ENCODE peak calls at places on chromosomes 13 and 19, in five cellular contexts. T is fibroblast of lung, C is breast epithelium, S is left ventricle myocardium inferior, O is lower leg skin. Z is an unnamed sample.

GRCh38 chr13:44407891-44408290 is 34.3 kb downstream of the SERP2 start:
- DNase-seq in T (no peak), C (peak), S (no peak), O (no peak), Z (no peak)

GRCh38 chr13:111664060-111664459 is 343.6 kb downstream of the TEX29 start:
- DNase-seq in T (no peak), C (no peak), S (no peak), O (peak), Z (no peak)

GRCh38 chr19:8005534-8006256 is at the start of gene ELAVL1:
- DNase-seq in T (peak), C (peak), S (peak), O (peak), Z (no peak)

GRCh38 chr13:109767023-109767422 is 19.4 kb downstream of the IRS2 start:
- DNase-seq in T (no peak), C (no peak), S (no peak), O (no peak), Z (no peak)

GRCh38 chr13:38630780-38631179 is 56.1 kb upstream of the FREM2 start:
- DNase-seq in T (peak), C (no peak), S (no peak), O (no peak), Z (no peak)

GRCh38 chr13:26785845-26786630 is 25.5 kb upstream of the GPR12 start:
- DNase-seq in T (no peak), C (no peak), S (no peak), O (peak), Z (no peak)

GRCh38 chr13:89783221-89783755 is 1564.2 kb upstream of the MIR17HG start:
- DNase-seq in T (no peak), C (no peak), S (no peak), O (no peak), Z (no peak)

GRCh38 chr13:44197791-44198770 is 175.5 kb upstream of the SERP2 start:
- DNase-seq in T (peak), C (no peak), S (no peak), O (no peak), Z (no peak)

GRCh38 chr13:93714171-93714570 is 487.6 kb downstream of the GPC6 start:
- DNase-seq in T (peak), C (no peak), S (no peak), O (no peak), Z (no peak)

GRCh38 chr13:30968734-30969335 is 36.4 kb downstream of the TEX26 start:
- DNase-seq in T (peak), C (no peak), S (no peak), O (no peak), Z (no peak)

GRCh38 chr13:66665991-66666390 is 564.1 kb downstream of the PCDH9 start:
- DNase-seq in T (peak), C (peak), S (peak), O (no peak), Z (no peak)

GRCh38 chr13:107834268-107834667 is 381.1 kb downstream of the LIG4 start:
- DNase-seq in T (peak), C (no peak), S (no peak), O (no peak), Z (no peak)

GRCh38 chr13:110914293-110915056 is 394 bp downstream of the ANKRD10 start:
- DNase-seq in T (peak), C (peak), S (peak), O (peak), Z (no peak)

GRCh38 chr19:16351133-16351809 is 26.6 kb downstream of the KLF2 start:
- DNase-seq in T (peak), C (no peak), S (no peak), O (no peak), Z (no peak)

GRCh38 chr13:112202266-112202665 is 135.3 kb downstream of the SOX1 start:
- DNase-seq in T (no peak), C (no peak), S (no peak), O (peak), Z (no peak)

GRCh38 chr13:41660426-41660825 is 203.1 kb downstream of the RGCC start:
- DNase-seq in T (no peak), C (no peak), S (no peak), O (no peak), Z (no peak)

GRCh38 chr19:54532528-54532927 is 29.9 kb downstream of the LAIR2 start:
- DNase-seq in T (no peak), C (no peak), S (no peak), O (peak), Z (no peak)

GRCh38 chr19:16113727-16114126 is 2.0 kb downstream of the RAB8A start:
- DNase-seq in T (no peak), C (no peak), S (no peak), O (no peak), Z (no peak)

GRCh38 chr13:39815345-39816111 is 160.1 kb downstream of the COG6 start:
- DNase-seq in T (no peak), C (no peak), S (no peak), O (no peak), Z (no peak)

GRCh38 chr13:50626031-50626643 is 217.4 kb downstream of the DLEU7 start:
- DNase-seq in T (peak), C (no peak), S (no peak), O (no peak), Z (no peak)

GRCh38 chr13:91195789-91196188 is 151.7 kb upstream of the MIR17HG start:
- DNase-seq in T (no peak), C (no peak), S (no peak), O (no peak), Z (no peak)

GRCh38 chr19:36508325-36508724 is 19.0 kb upstream of the ZNF566 start:
- DNase-seq in T (no peak), C (no peak), S (no peak), O (no peak), Z (no peak)

GRCh38 chr19:10105241-10106099 is 692 bp upstream of the PPAN start:
- DNase-seq in T (no peak), C (no peak), S (no peak), O (no peak), Z (no peak)

GRCh38 chr19:2604747-2605329 is 97.7 kb downstream of the GNG7 start:
- DNase-seq in T (no peak), C (no peak), S (no peak), O (no peak), Z (no peak)

GRCh38 chr13:102138635-102139225 is 263.1 kb downstream of the FGF14 start:
- DNase-seq in T (no peak), C (no peak), S (no peak), O (no peak), Z (no peak)

GRCh38 chr13:75366380-75367280 is 115.3 kb downstream of the TBC1D4 start:
- DNase-seq in T (no peak), C (no peak), S (no peak), O (no peak), Z (no peak)

GRCh38 chr13:75368167-75368566 is 113.8 kb downstream of the TBC1D4 start:
- DNase-seq in T (peak), C (no peak), S (no peak), O (no peak), Z (no peak)

GRCh38 chr13:75363371-75363770 is 118.6 kb downstream of the TBC1D4 start:
- DNase-seq in T (no peak), C (no peak), S (no peak), O (no peak), Z (no peak)

GRCh38 chr13:75364131-75364713 is 117.7 kb downstream of the TBC1D4 start:
- DNase-seq in T (no peak), C (no peak), S (no peak), O (no peak), Z (no peak)

DNA sequence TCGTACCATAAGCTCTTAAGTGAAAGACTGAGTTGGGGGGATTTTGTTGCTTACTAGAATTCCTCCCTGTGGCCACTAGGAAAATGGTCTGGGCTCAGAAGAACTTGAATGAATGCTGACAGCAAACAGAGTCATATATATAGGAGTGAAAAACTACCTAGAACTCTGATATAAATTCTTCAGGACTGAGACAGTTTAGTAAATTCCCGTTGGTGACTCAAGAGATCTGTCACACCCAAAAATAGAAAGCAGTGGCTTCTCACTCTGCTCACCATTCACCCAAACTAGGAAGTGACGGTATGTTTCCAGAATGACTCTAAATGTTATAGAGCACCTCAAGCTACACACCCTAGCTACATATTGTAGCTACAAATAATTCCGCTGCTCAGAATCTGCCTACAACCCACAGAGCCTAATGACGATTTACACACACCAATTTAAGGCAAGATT is 116.2 kb downstream of the TBC1D4 start:
- DNase-seq in T (peak), C (no peak), S (no peak), O (no peak), Z (no peak)
- TF ChIP-seq CTCF in T (peak), C (no peak), S (peak), O (no peak), Z (peak)

GRCh38 chr19:27746691-27747380 is 1466.1 kb downstream of the UQCRFS1 start:
- DNase-seq in T (peak), C (peak), S (peak), O (peak), Z (peak)
- H3K4me3 ChIP-seq in T (peak), C (peak), S (peak), O (no peak), Z (no peak)

GRCh38 chr13:95292622-95293021 is 8.6 kb downstream of the ABCC4 start:
- DNase-seq in T (no peak), C (no peak), S (no peak), O (no peak), Z (no peak)

GRCh38 chr13:95288899-95289500 is 12.3 kb downstream of the ABCC4 start:
- DNase-seq in T (peak), C (no peak), S (no peak), O (no peak), Z (no peak)
- TF ChIP-seq CTCF in T (no peak), C (no peak), S (no peak), O (no peak), Z (no peak)

DNA sequence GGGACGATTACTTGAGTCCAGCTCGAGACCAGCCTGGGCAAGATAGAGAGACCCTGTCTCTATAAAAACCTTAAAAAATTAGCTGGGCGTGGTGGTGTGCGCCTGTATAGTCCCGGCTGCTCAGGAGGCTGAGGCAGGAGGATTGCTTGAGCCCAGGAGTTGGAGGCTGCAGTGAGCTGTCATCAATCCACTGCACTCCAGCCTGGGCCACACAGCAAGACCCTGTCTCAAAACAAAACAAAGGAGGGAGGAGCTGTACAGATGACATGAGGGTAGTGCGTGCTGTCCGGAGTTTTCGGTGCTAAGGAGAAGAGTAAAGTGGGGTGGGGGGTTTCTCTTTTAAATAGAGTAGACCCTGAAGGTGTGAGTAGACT is 22.6 kb downstream of the HDGFL2 start:
- DNase-seq in T (no peak), C (no peak), S (no peak), O (no peak), Z (no peak)
- H3K4me3 ChIP-seq in T (no peak), C (no peak), S (no peak), O (no peak), Z (no peak)

GRCh38 chr13:49521216-49521615 is 25.5 kb downstream of the PHF11 start:
- DNase-seq in T (no peak), C (no peak), S (no peak), O (no peak), Z (no peak)

GRCh38 chr13:49512578-49512977 is 16.8 kb downstream of the PHF11 start:
- DNase-seq in T (no peak), C (no peak), S (no peak), O (no peak), Z (no peak)

GRCh38 chr13:49516467-49516866 is 20.7 kb downstream of the PHF11 start:
- DNase-seq in T (no peak), C (no peak), S (no peak), O (no peak), Z (no peak)

DNA sequence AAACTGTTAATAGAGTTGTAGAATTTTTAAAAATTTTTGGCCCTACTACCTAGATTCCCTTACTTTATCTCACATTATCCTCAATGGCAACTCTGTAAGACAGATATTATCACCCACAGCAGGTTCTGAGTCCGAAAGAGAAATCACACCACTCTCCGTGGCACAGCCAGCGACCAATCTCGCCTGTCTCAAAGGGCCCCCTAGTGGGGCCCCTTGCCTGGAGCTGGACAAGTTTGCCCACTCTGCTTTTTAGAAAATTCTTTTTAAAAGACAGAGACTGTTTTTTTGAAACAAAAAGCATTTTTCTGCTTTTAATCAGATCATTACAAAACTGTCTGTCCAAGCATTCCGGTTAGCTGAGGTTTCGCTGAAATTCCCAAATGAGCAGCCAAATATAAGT is 21.7 kb downstream of the PHF11 start:
- DNase-seq in T (no peak), C (no peak), S (no peak), O (no peak), Z (no peak)
- TF ChIP-seq CTCF in T (peak), C (no peak), S (peak), O (no peak), Z (peak)

GRCh38 chr19:38734426-38735256 is 9.6 kb downstream of the CAPN12 start:
- DNase-seq in T (peak), C (peak), S (no peak), O (peak), Z (peak)

GRCh38 chr19:38736413-38737280 is 7.6 kb downstream of the CAPN12 start:
- DNase-seq in T (peak), C (peak), S (no peak), O (no peak), Z (peak)

GRCh38 chr19:38734176-38734425 is 10.2 kb downstream of the CAPN12 start:
- DNase-seq in T (no peak), C (no peak), S (no peak), O (no peak), Z (no peak)

GRCh38 chr19:38736036-38736412 is 8.2 kb downstream of the CAPN12 start:
- DNase-seq in T (peak), C (peak), S (peak), O (no peak), Z (peak)

DNA sequence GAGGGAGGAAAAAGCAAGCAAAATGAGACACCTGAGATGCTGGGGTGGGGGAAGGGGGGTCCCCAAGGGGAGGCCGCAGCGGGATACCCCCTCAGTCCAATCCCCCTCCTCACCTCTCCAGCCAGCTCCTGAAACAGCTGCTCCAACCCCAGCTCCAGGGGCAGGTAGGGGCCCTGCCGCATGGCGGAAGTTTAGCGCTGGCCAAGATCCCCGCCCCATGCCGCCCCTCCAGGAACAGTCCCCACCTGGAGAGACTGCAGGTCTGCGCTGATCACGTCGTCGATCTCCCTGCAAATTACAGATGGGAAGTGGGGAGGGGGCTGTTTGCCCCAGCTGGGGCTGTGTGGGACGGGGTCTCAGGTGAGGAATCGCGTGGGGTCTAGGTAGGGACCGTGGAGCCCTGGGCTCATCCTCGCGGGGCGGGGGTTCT is 9.0 kb downstream of the CAPN12 start:
- DNase-seq in T (no peak), C (peak), S (no peak), O (no peak), Z (no peak)
- H3K4me3 ChIP-seq in T (no peak), C (peak), S (no peak), O (no peak), Z (no peak)

Z was measured in RWPE2.